ENCODE peak calls at places on chromosomes 3 and 15, in eight cellular contexts. I is cardiac fibroblast, D is fibroblast of mammary gland, C is HFFc6, A is endodermal cell, J is heart right ventricle, X is glutamatergic neuron, T is A549. O is an unnamed sample.

GRCh38 chr3:136343446-136343845 is 93.3 kb downstream of the PCCB start:
- DNase-seq in I (no peak), D (no peak), C (no peak), A (no peak), J (no peak), X (no peak), T (peak; percentile 18), O (no peak)

GRCh38 chr15:29821416-29822099 is 710 bp downstream of the TJP1 start:
- DNase-seq in I (peak; percentile 83), D (peak; percentile 77), C (peak; percentile 81), A (peak; percentile 93), J (peak; percentile 83), X (peak; percentile 75), T (peak; percentile 89), O (peak; percentile 54)

GRCh38 chr3:32340039-32340438 is 51.6 kb upstream of the CMTM7 start:
- DNase-seq in I (peak; percentile 73), D (peak; percentile 59), C (peak; percentile 28), A (peak; percentile 73), J (peak; percentile 17), X (no peak), T (peak; percentile 61), O (no peak)

GRCh38 chr15:39585394-39585841 is 4.5 kb downstream of the THBS1 start:
- DNase-seq in I (no peak), D (peak; percentile 21), C (peak; percentile 85), A (no peak), J (no peak), X (no peak), T (no peak), O (peak; percentile 88)

GRCh38 chr15:56076651-56077050 is 83.2 kb upstream of the NEDD4 start:
- DNase-seq in I (no peak), D (no peak), C (no peak), A (no peak), J (no peak), X (no peak), T (no peak), O (no peak)

GRCh38 chr3:186053954-186054353 is 54.9 kb downstream of the ETV5 start:
- DNase-seq in I (peak; percentile 11), D (peak; percentile 27), C (no peak), A (no peak), J (no peak), X (peak; percentile 66), T (no peak), O (no peak)

GRCh38 chr3:183895296-183895695 is 10.6 kb upstream of the PARL start:
- DNase-seq in I (peak; percentile 72), D (peak; percentile 58), C (peak; percentile 43), A (peak; percentile 60), J (no peak), X (no peak), T (peak; percentile 46), O (peak; percentile 14)

GRCh38 chr15:79916424-79916823 is 19.6 kb upstream of the MTHFS start:
- DNase-seq in I (no peak), D (no peak), C (no peak), A (no peak), J (no peak), X (no peak), T (no peak), O (no peak)

GRCh38 chr3:58336135-58336882 is 3.6 kb downstream of the PXK start:
- DNase-seq in I (peak; percentile 89), D (peak; percentile 98), C (peak; percentile 78), A (no peak), J (no peak), X (no peak), T (no peak), O (peak; percentile 69)

GRCh38 chr3:42157915-42158538 is 66.9 kb downstream of the TRAK1 start:
- DNase-seq in I (peak; percentile 14), D (no peak), C (no peak), A (no peak), J (no peak), X (no peak), T (no peak), O (no peak)

GRCh38 chr15:40471778-40472130 is 970 bp downstream of the CHST14 start:
- DNase-seq in I (no peak), D (no peak), C (peak; percentile 16), A (no peak), J (no peak), X (no peak), T (no peak), O (no peak)

GRCh38 chr3:128515967-128516366 is 23.0 kb upstream of the GATA2 start:
- DNase-seq in I (no peak), D (no peak), C (no peak), A (no peak), J (no peak), X (no peak), T (no peak), O (no peak)

GRCh38 chr3:52208556-52208955 is 10.6 kb downstream of the ALAS1 start:
- DNase-seq in I (no peak), D (no peak), C (no peak), A (no peak), J (no peak), X (no peak), T (no peak), O (no peak)

GRCh38 chr3:119899178-119899511 is 117.2 kb downstream of the NR1I2 start:
- DNase-seq in I (no peak), D (no peak), C (no peak), A (no peak), J (no peak), X (no peak), T (no peak), O (no peak)

GRCh38 chr3:15521573-15521965 is at the start of gene COLQ:
- DNase-seq in I (no peak), D (no peak), C (no peak), A (peak; percentile 71), J (peak; percentile 36), X (no peak), T (no peak), O (no peak)

GRCh38 chr15:57769266-57769665 is 62.8 kb downstream of the POLR2M start:
- DNase-seq in I (peak; percentile 89), D (peak; percentile 82), C (peak; percentile 86), A (no peak), J (peak; percentile 79), X (peak; percentile 56), T (no peak), O (peak; percentile 55)

GRCh38 chr3:20154928-20155327 is 31.1 kb downstream of the SGO1 start:
- DNase-seq in I (no peak), D (no peak), C (no peak), A (peak; percentile 49), J (no peak), X (no peak), T (peak; percentile 2), O (no peak)

GRCh38 chr3:90092994-90093393 is 985.6 kb downstream of the EPHA3 start:
- DNase-seq in I (peak; percentile 58), D (peak; percentile 21), C (peak; percentile 4), A (no peak), J (no peak), X (no peak), T (peak; percentile 12), O (no peak)

GRCh38 chr3:110198717-110199587 is 861.6 kb upstream of the DPPA4 start:
- DNase-seq in I (no peak), D (no peak), C (no peak), A (no peak), J (peak; percentile 9), X (no peak), T (no peak), O (no peak)

GRCh38 chr3:31364711-31365110 is 168.0 kb upstream of the STT3B start:
- DNase-seq in I (peak; percentile 88), D (peak; percentile 57), C (peak; percentile 60), A (no peak), J (no peak), X (no peak), T (no peak), O (peak; percentile 10)

GRCh38 chr15:49875392-49875791 is 243.6 kb downstream of the ATP8B4 start:
- DNase-seq in I (no peak), D (no peak), C (no peak), A (no peak), J (no peak), X (no peak), T (peak; percentile 30), O (no peak)

GRCh38 chr15:92365079-92365478 is 28.6 kb upstream of the ST8SIA2 start:
- DNase-seq in I (peak; percentile 3), D (peak; percentile 15), C (peak; percentile 20), A (peak; percentile 67), J (no peak), X (no peak), T (no peak), O (no peak)

GRCh38 chr15:45022871-45023658 is at the start of gene SORD:
- DNase-seq in I (peak; percentile 75), D (peak; percentile 74), C (peak; percentile 69), A (peak; percentile 98), J (peak; percentile 91), X (peak; percentile 99), T (peak; percentile 79), O (peak; percentile 8)

GRCh38 chr15:91032919-91033803 is 10.8 kb upstream of the VPS33B start:
- DNase-seq in I (peak; percentile 25), D (no peak), C (no peak), A (peak; percentile 98), J (peak; percentile 34), X (peak; percentile 62), T (peak; percentile 73), O (no peak)
- TF ChIP-seq CTCF in I (peak; percentile 69), D (peak; percentile 42), C (peak; percentile 71), A (peak; percentile 91), J (peak; percentile 39), X (peak; percentile 65), T (peak; percentile 62), O (peak; percentile 67)

GRCh38 chr15:62848631-62849050 is 193.9 kb upstream of the TPM1 start:
- DNase-seq in I (peak; percentile 36), D (peak; percentile 20), C (peak; percentile 23), A (peak; percentile 44), J (no peak), X (no peak), T (peak; percentile 74), O (no peak)
- TF ChIP-seq CTCF in I (no peak), D (peak; percentile 8), C (peak; percentile 38), A (no peak), J (no peak), X (no peak), T (peak; percentile 31), O (peak; percentile 35)

GRCh38 chr15:94083467-94083991 is 147.8 kb upstream of the MCTP2 start:
- DNase-seq in I (peak; percentile 14), D (peak; percentile 94), C (peak; percentile 49), A (no peak), J (no peak), X (no peak), T (no peak), O (peak; percentile 38)
- TF ChIP-seq CTCF in I (no peak), D (peak; percentile 11), C (no peak), A (no peak), J (no peak), X (no peak), T (no peak), O (no peak)

DNA sequence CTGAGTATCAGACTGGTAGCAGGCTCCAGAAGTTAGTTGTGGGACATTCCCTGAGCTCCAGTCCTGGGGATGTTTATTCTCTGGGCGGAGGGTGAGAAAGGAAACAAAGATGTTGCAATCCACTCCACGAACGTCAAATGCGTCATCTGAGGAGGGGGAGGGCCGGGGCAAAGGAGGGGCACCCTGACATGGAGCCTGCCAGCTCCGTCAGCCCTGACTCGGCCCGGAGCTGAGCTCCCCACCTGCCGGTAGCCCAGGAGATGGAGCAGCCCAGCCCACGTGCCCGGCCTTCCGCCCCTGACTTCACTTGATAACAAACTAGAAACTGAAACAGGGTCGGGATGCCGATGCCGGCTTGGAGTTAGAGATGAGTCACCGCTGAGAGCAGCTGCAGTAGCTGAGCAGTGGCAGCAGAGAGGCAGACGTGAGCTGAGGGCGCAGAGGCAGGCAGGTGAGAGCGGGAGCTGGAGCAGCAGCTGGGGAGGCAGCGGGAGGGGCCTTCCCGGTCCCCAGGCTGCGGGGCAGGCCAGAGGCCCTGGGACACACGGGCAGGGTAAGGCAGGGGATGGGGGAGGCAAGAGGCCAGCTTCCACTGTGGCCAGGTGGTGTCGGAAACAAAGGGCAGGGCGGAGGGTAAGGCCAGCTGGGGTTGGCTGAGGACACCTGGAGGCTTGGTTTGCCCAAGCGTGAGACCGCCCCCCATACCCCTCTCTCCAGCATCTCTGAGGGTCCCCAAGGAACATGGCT is at the start of gene ISG20:
- DNase-seq in I (peak; percentile 98), D (peak; percentile 98), C (peak; percentile 97), A (peak; percentile 98), J (peak; percentile 88), X (peak; percentile 62), T (peak; percentile 98), O (peak; percentile 87)
- TF ChIP-seq CTCF in I (peak; percentile 60), D (peak; percentile 32), C (peak; percentile 69), A (peak; percentile 61), J (no peak), X (no peak), T (peak; percentile 44), O (peak; percentile 36)

O was measured in AG09309.